ENCODE peak calls at places on chromosomes 4 and X, in six cellular contexts. E is LHCN-M2, T is lung, K is A549, G is left cardiac atrium, Z is T-helper 1 cell. Y is an unnamed sample.

GRCh38 chrX:56309881-56310280 is 77.7 kb downstream of the KLF8 start:
- DNase-seq in T (no peak), G (no peak), E (peak; percentile 2), K (no peak), Z (no peak), Y (no peak)

GRCh38 chr4:92304073-92304472 is 307 bp downstream of the GRID2 start:
- DNase-seq in K (no peak), G (peak; percentile 15), E (no peak), T (no peak), Z (no peak), Y (no peak)

GRCh38 chrX:108270739-108271396 is 167.4 kb downstream of the COL4A6 start:
- DNase-seq in G (no peak), K (no peak), Z (no peak), E (peak; percentile 86), T (no peak), Y (no peak)

GRCh38 chr4:121685257-121685656 is 11.5 kb downstream of the ANXA5 start:
- DNase-seq in E (no peak), G (no peak), T (no peak), K (no peak), Z (no peak), Y (no peak)

GRCh38 chrX:2841511-2841910 is 12.8 kb downstream of the GYG2 start:
- DNase-seq in G (no peak), K (no peak), E (no peak), T (no peak), Z (no peak), Y (no peak)

GRCh38 chr4:150679767-150680088 is 97.8 kb downstream of the MAB21L2 start:
- DNase-seq in Z (no peak), G (no peak), T (no peak), E (no peak), K (no peak), Y (no peak)

GRCh38 chrX:153925739-153926593 is at the start of gene ARHGAP4:
- DNase-seq in Z (peak; percentile 42), G (no peak), T (no peak), E (no peak), K (no peak), Y (no peak)

GRCh38 chrX:152086141-152086540 is 52.2 kb downstream of the MAGEA10 start:
- DNase-seq in T (no peak), K (no peak), G (no peak), E (no peak), Z (no peak), Y (no peak)

GRCh38 chr4:176063718-176064117 is 1.9 kb upstream of the WDR17 start:
- DNase-seq in G (no peak), Z (no peak), K (no peak), E (no peak), T (no peak), Y (no peak)

GRCh38 chr4:131013226-131013625 is 1917.3 kb downstream of the C4orf33 start:
- DNase-seq in E (no peak), K (no peak), G (no peak), T (no peak), Z (no peak), Y (no peak)

GRCh38 chr4:109729155-109729562 is 711 bp downstream of the PLA2G12A start:
- DNase-seq in E (no peak), Z (no peak), T (peak; percentile 28), G (no peak), K (peak; percentile 2), Y (no peak)

GRCh38 chr4:112956458-112956857 is 93.0 kb upstream of the ANK2 start:
- DNase-seq in K (no peak), E (no peak), T (no peak), G (no peak), Z (no peak), Y (no peak)

GRCh38 chrX:70505451-70505841 is 60.8 kb downstream of the DLG3 start:
- DNase-seq in E (no peak), T (no peak), K (no peak), G (no peak), Z (no peak), Y (no peak)

GRCh38 chr4:58688603-58689002 is 1578.4 kb upstream of the IGFBP7 start:
- DNase-seq in G (no peak), Z (no peak), K (no peak), T (no peak), E (no peak), Y (no peak)

GRCh38 chr4:135515295-135515694 is 1313.7 kb upstream of the PABPC4L start:
- DNase-seq in T (no peak), E (peak; percentile 73), K (no peak), Z (no peak), G (no peak), Y (no peak)

GRCh38 chrX:119008122-119008744 is 33.8 kb downstream of the LONRF3 start:
- DNase-seq in E (peak; percentile 1), Z (peak; percentile 5), G (peak; percentile 40), K (peak; percentile 28), T (no peak), Y (no peak)

GRCh38 chrX:71118032-71118984 is at the start of gene MED12:
- DNase-seq in E (peak; percentile 75), K (peak; percentile 68), T (peak; percentile 77), Z (peak; percentile 71), G (peak; percentile 88), Y (peak; percentile 95)

GRCh38 chr4:105780176-105780575 is 71.6 kb downstream of the GSTCD start:
- DNase-seq in E (no peak), Z (no peak), T (no peak), G (no peak), K (no peak), Y (no peak)

GRCh38 chr4:189228726-189229125 is 711.9 kb upstream of the FRG1 start:
- DNase-seq in K (no peak), T (no peak), E (no peak), G (no peak), Z (no peak), Y (no peak)

GRCh38 chrX:107935664-107936433 is 46.3 kb downstream of the TEX13B start:
- DNase-seq in E (no peak), Z (no peak), K (peak; percentile 4), T (no peak), G (no peak), Y (no peak)

GRCh38 chrX:101164766-101165590 is 54.6 kb upstream of the DRP2 start:
- DNase-seq in T (no peak), K (no peak), E (peak; percentile 33), G (no peak), Z (no peak), Y (no peak)

GRCh38 chr4:76197971-76198410 is 15.6 kb downstream of the SCARB2 start:
- DNase-seq in G (peak; percentile 63), Z (no peak), K (no peak), T (no peak), E (peak; percentile 73), Y (peak; percentile 91)

GRCh38 chr4:14184265-14184664 is 556.7 kb upstream of the BOD1L1 start:
- DNase-seq in E (peak; percentile 35), Z (no peak), T (no peak), K (no peak), G (no peak), Y (no peak)

GRCh38 chrX:140346711-140347110 is 158.2 kb downstream of the SOX3 start:
- DNase-seq in G (no peak), K (no peak), Z (no peak), T (no peak), E (peak; percentile 22), Y (no peak)

GRCh38 chrX:136221851-136222513 is 29.2 kb downstream of the MAP7D3 start:
- DNase-seq in E (no peak), G (no peak), T (no peak), Z (no peak), K (no peak), Y (no peak)

GRCh38 chr4:113116414-113117345 is 67.2 kb downstream of the ANK2 start:
- DNase-seq in Z (no peak), K (no peak), E (no peak), G (no peak), T (no peak), Y (no peak)

GRCh38 chr4:20944961-20945360 is 244.7 kb downstream of the PACRGL start:
- DNase-seq in T (no peak), Z (no peak), K (no peak), E (no peak), G (no peak), Y (no peak)

GRCh38 chr4:110270492-110271197 is 72.2 kb upstream of the ELOVL6 start:
- DNase-seq in T (no peak), K (no peak), Z (no peak), E (peak; percentile 80), G (no peak), Y (no peak)

GRCh38 chrX:45758319-45758718 is 557.6 kb upstream of the DIPK2B start:
- DNase-seq in Z (no peak), E (peak; percentile 91), G (peak; percentile 20), T (no peak), K (no peak), Y (no peak)

GRCh38 chr4:140755811-140756291 is 334 bp downstream of the TBC1D9 start:
- DNase-seq in G (peak; percentile 67), Z (no peak), K (peak; percentile 41), E (peak; percentile 41), T (peak; percentile 49), Y (no peak)

GRCh38 chrX:26558719-26559386 is 342.9 kb downstream of the MAGEB5 start:
- DNase-seq in E (no peak), Z (no peak), T (no peak), K (no peak), G (no peak), Y (no peak)

GRCh38 chr4:174460684-174461083 is 61.6 kb downstream of the HPGD start:
- DNase-seq in E (no peak), K (no peak), Z (no peak), G (no peak), T (no peak), Y (no peak)

GRCh38 chrX:132615396-132616131 is 126.7 kb upstream of the MBNL3 start:
- DNase-seq in T (peak; percentile 39), Z (peak; percentile 14), K (peak; percentile 26), E (peak; percentile 29), G (peak; percentile 34), Y (no peak)

GRCh38 chr4:3307891-3308575 is 15.2 kb downstream of the RGS12 start:
- DNase-seq in G (no peak), Z (no peak), E (no peak), T (no peak), K (no peak), Y (no peak)

GRCh38 chr4:3418029-3418762 is 23.6 kb upstream of the HGFAC start:
- DNase-seq in G (peak; percentile 17), E (no peak), K (no peak), T (no peak), Z (no peak), Y (no peak)

Y was measured in esophagus muscularis mucosa.